ENCODE peak calls at places on chromosomes 11 and 22, in five cellular contexts. W is IMR-90, C is H1, I is neuronal stem cell, Y is mesenchymal stem cell. L is an unnamed sample.

GRCh38 chr11:5247479-5248192 is 2.0 kb downstream of the HBG1 start:
- DNase-seq in C (no peak), Y (no peak), I (no peak), W (peak), L (no peak)

GRCh38 chr11:68259122-68259959 is 12.4 kb downstream of the C11orf24 start:
- DNase-seq in I (no peak), Y (no peak), C (no peak), W (no peak), L (no peak)

GRCh38 chr11:87063982-87064381 is 26.2 kb downstream of the TMEM135 start:
- DNase-seq in I (no peak), C (no peak), W (peak), Y (peak), L (peak)

GRCh38 chr11:118901494-118902335 is 18.0 kb downstream of the CXCR5 start:
- DNase-seq in Y (no peak), I (no peak), W (no peak), C (no peak), L (no peak)

GRCh38 chr22:33270596-33270995 is 212.4 kb upstream of the SYN3 start:
- DNase-seq in C (no peak), I (no peak), W (no peak), Y (no peak), L (no peak)

GRCh38 chr11:25737071-25737675 is 594.8 kb upstream of the ANO3 start:
- DNase-seq in I (no peak), Y (no peak), C (no peak), W (no peak), L (no peak)

GRCh38 chr11:16511807-16512114 is 155.4 kb upstream of the SOX6 start:
- DNase-seq in C (no peak), W (no peak), Y (no peak), I (no peak), L (no peak)

GRCh38 chr11:67054851-67055523 is 1.7 kb upstream of the RHOD start:
- DNase-seq in Y (peak), C (no peak), I (no peak), W (peak), L (peak)

GRCh38 chr11:1523077-1523476 is 36.5 kb upstream of the MOB2 start:
- DNase-seq in I (no peak), Y (no peak), C (no peak), W (no peak), L (no peak)

GRCh38 chr11:122202951-122203456 is 87.0 kb upstream of the BLID start:
- DNase-seq in I (peak), C (peak), W (peak), Y (peak), L (peak)
- H3K4me3 ChIP-seq in I (no peak), C (no peak), W (peak), Y (no peak), L (no peak)

GRCh38 chr11:69890476-69890875 is 71.3 kb upstream of the FGF3 start:
- DNase-seq in Y (no peak), I (no peak), W (no peak), C (no peak), L (no peak)

GRCh38 chr11:69892986-69893555 is 73.9 kb upstream of the FGF3 start:
- DNase-seq in C (no peak), W (no peak), Y (no peak), I (no peak), L (no peak)

GRCh38 chr11:69891421-69892236 is 72.4 kb upstream of the FGF3 start:
- DNase-seq in Y (peak), W (peak), I (no peak), C (no peak), L (no peak)

GRCh38 chr11:69893631-69894030 is 74.4 kb upstream of the FGF3 start:
- DNase-seq in C (no peak), Y (no peak), I (no peak), W (no peak), L (no peak)

GRCh38 chr11:69892237-69892985 is 73.2 kb upstream of the FGF3 start:
- DNase-seq in C (peak), I (no peak), W (no peak), Y (peak), L (no peak)
- H2AFZ ChIP-seq in C (no peak), I (no peak), W (peak), Y (no peak), L (no peak)

DNA sequence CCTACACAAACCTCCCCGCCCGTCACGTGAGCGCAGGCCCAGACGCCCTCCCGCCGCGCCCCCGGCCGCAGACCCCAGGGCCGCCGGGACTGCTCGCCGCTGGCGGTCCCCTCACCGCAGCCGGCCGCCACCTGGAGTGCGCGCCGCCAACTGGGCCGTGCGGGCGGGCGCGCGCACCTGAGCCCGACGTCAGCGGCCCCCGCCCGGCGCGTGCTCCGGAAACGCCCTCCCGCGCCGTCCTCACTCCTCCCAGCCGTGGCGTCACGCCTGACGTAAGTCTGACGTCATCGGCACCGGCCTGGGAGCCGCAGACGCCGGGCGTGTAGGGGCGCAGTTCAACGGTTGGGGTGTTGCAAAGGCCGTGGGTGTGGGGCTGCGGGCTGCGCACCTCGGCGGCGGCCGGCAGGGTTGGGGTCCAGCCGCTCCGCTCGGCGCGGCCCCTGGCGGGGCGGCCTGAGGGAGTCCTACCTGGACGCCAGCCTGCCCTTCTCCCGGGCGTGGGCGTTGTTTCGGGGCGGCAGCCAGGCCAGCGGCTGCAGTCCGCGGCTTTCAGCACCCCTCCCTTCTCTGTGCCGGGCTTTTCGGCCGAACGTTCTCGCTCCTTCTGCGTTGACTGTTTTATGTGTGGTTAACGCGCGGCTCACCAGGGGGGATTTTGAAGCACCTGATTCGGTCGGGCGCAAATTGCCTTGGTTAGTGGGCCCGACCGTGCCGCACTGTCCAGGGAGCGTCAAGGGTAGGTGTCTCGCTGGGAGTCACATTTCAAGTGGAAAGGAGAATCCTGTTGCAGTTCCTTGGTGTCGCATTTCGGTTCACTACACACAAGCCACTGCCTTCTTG is at the start of gene JOSD1:
- DNase-seq in I (peak), W (peak), C (peak), Y (peak), L (peak)
- H4K8ac ChIP-seq in I (no peak), W (peak), C (peak), Y (peak), L (peak)

GRCh38 chr22:48264586-48264985 is 1502.1 kb downstream of the TBC1D22A start:
- DNase-seq in Y (no peak), C (no peak), W (no peak), I (no peak), L (no peak)
- H3K4me3 ChIP-seq in Y (no peak), C (no peak), W (no peak), I (no peak), L (no peak)

GRCh38 chr11:116062526-116063171 is 558.4 kb upstream of the CADM1 start:
- DNase-seq in C (no peak), W (no peak), I (no peak), Y (peak), L (no peak)

GRCh38 chr11:116065519-116065918 is 561.3 kb upstream of the CADM1 start:
- DNase-seq in Y (no peak), W (no peak), I (no peak), C (no peak), L (no peak)

GRCh38 chr11:116061322-116061721 is 557.1 kb upstream of the CADM1 start:
- DNase-seq in C (no peak), Y (no peak), I (no peak), W (no peak), L (no peak)

GRCh38 chr11:116059909-116060308 is 555.7 kb upstream of the CADM1 start:
- DNase-seq in W (no peak), C (no peak), Y (no peak), I (no peak), L (no peak)

DNA sequence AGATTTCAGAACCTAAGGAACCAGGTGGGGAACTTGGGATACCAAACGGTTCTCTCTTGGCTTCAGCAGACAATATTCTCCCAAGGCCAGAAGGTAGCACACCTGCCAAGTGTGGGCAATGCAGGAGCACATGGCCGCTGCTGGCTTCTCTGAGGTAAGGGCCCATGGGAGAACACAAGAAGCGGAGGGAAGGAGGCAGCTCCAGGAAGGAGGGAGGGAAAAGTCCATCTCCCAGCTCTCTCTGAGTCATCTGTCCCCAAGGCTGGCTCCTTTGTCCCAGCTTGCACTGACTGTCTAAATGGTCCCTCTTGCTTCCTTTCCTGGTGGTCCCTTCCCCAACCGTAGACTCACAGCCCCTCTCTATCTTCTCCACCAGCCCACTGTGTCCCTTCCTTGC is 557.9 kb upstream of the CADM1 start:
- DNase-seq in I (no peak), W (no peak), C (no peak), Y (no peak), L (no peak)
- H2AFZ ChIP-seq in I (no peak), W (peak), C (no peak), Y (no peak), L (no peak)

GRCh38 chr11:28110839-28111235 is 2.6 kb downstream of the METTL15 start:
- DNase-seq in W (no peak), C (no peak), Y (peak), I (no peak), L (peak)
- H4K8ac ChIP-seq in W (peak), C (no peak), Y (no peak), I (no peak), L (no peak)

GRCh38 chr11:10568486-10568941 is at the start of gene LYVE1:
- DNase-seq in C (no peak), I (no peak), W (no peak), Y (peak), L (peak)
- H3K4me3 ChIP-seq in C (no peak), I (no peak), W (no peak), Y (no peak), L (no peak)